ENCODE peak calls at places on chromosomes 13 and 19, in six cellular contexts. R, B, O, U, V and Y are unnamed samples.

GRCh38 chr13:79481685-79482052 is 714 bp downstream of the NDFIP2 start:
- DNase-seq in R (no peak), B (no peak), O (no peak), U (peak), V (no peak), Y (peak)

GRCh38 chr19:4732680-4733114 is 9.1 kb upstream of the DPP9 start:
- DNase-seq in R (peak), B (peak), O (no peak), U (peak), V (peak), Y (peak)

GRCh38 chr13:78192721-78193120 is 274.1 kb upstream of the EDNRB start:
- DNase-seq in R (peak), B (no peak), O (no peak), U (no peak), V (no peak), Y (no peak)

GRCh38 chr13:52141299-52141698 is 12.4 kb upstream of the NEK5 start:
- DNase-seq in R (no peak), B (no peak), O (no peak), U (no peak), V (peak), Y (no peak)

GRCh38 chr19:29323046-29323971 is 110.4 kb upstream of the UQCRFS1 start:
- DNase-seq in R (no peak), B (no peak), O (no peak), U (no peak), V (no peak), Y (no peak)

GRCh38 chr13:106163426-106163825 is 372.0 kb downstream of the EFNB2 start:
- DNase-seq in R (no peak), B (no peak), O (no peak), U (no peak), V (peak), Y (no peak)

GRCh38 chr19:10009269-10009665 is 1.0 kb downstream of the COL5A3 start:
- DNase-seq in R (peak), B (no peak), O (peak), U (peak), V (peak), Y (peak)

GRCh38 chr13:23684647-23685046 is 114.4 kb downstream of the TNFRSF19 start:
- DNase-seq in R (no peak), B (no peak), O (no peak), U (no peak), V (no peak), Y (no peak)

GRCh38 chr13:90445179-90445578 is 902.3 kb upstream of the MIR17HG start:
- DNase-seq in R (peak), B (no peak), O (peak), U (no peak), V (peak), Y (no peak)

GRCh38 chr19:19506592-19506991 is 8.8 kb downstream of the TSSK6 start:
- DNase-seq in R (no peak), B (no peak), O (no peak), U (no peak), V (no peak), Y (no peak)

GRCh38 chr13:112042496-112042895 is 24.5 kb upstream of the SOX1 start:
- DNase-seq in R (no peak), B (no peak), O (no peak), U (no peak), V (no peak), Y (no peak)

GRCh38 chr13:19927117-19927734 is 31.3 kb upstream of the ZMYM2 start:
- DNase-seq in R (no peak), B (peak), O (no peak), U (no peak), V (peak), Y (no peak)

GRCh38 chr19:51030631-51031030 is 4.2 kb downstream of the KLK12 start:
- DNase-seq in R (no peak), B (no peak), O (peak), U (no peak), V (no peak), Y (no peak)

GRCh38 chr19:29260477-29261317 is 47.7 kb upstream of the UQCRFS1 start:
- DNase-seq in R (no peak), B (peak), O (no peak), U (peak), V (peak), Y (peak)

GRCh38 chr13:33383724-33384577 is 98.4 kb upstream of the STARD13 start:
- DNase-seq in R (no peak), B (no peak), O (no peak), U (no peak), V (no peak), Y (no peak)

GRCh38 chr13:43792456-43792855 is 5.7 kb upstream of the ENOX1 start:
- DNase-seq in R (no peak), B (no peak), O (no peak), U (no peak), V (no peak), Y (no peak)

GRCh38 chr19:37148214-37148613 is 24.3 kb downstream of the ZNF585A start:
- DNase-seq in R (no peak), B (no peak), O (no peak), U (no peak), V (no peak), Y (no peak)

GRCh38 chr19:10975374-10976036 is 14.7 kb downstream of the SMARCA4 start:
- DNase-seq in R (no peak), B (no peak), O (no peak), U (no peak), V (peak), Y (no peak)

GRCh38 chr19:42051166-42052115 is 18.6 kb downstream of the GRIK5 start:
- DNase-seq in R (no peak), B (no peak), O (no peak), U (peak), V (no peak), Y (no peak)

GRCh38 chr19:52638601-52639000 is 446 bp upstream of the ZNF83 start:
- DNase-seq in R (peak), B (no peak), O (peak), U (no peak), V (peak), Y (no peak)

GRCh38 chr19:7953060-7953459 is 9.6 kb upstream of the TIMM44 start:
- DNase-seq in R (no peak), B (no peak), O (no peak), U (no peak), V (peak), Y (no peak)

GRCh38 chr13:99657848-99658265 is 156.6 kb downstream of the TM9SF2 start:
- DNase-seq in R (no peak), B (no peak), O (no peak), U (peak), V (peak), Y (peak)

GRCh38 chr13:98214707-98215106 is 37.6 kb upstream of the RNF113B start:
- DNase-seq in R (no peak), B (no peak), O (no peak), U (no peak), V (peak), Y (no peak)

GRCh38 chr19:2949939-2950285 is 5.1 kb upstream of the ZNF77 start:
- DNase-seq in R (no peak), B (no peak), O (no peak), U (no peak), V (peak), Y (peak)

GRCh38 chr19:19342086-19343015 is 21.7 kb downstream of the MAU2 start:
- DNase-seq in R (peak), B (no peak), O (peak), U (no peak), V (peak), Y (peak)

GRCh38 chr19:11984986-11985385 is 20.1 kb downstream of the ZNF763 start:
- DNase-seq in R (no peak), B (no peak), O (no peak), U (no peak), V (no peak), Y (peak)

GRCh38 chr13:32530841-32531253 is 7.7 kb downstream of the N4BP2L2 start:
- DNase-seq in R (peak), B (no peak), O (no peak), U (no peak), V (peak), Y (peak)

GRCh38 chr19:38381138-38381537 is 6.7 kb downstream of the GGN start:
- DNase-seq in R (no peak), B (no peak), O (no peak), U (no peak), V (no peak), Y (no peak)

GRCh38 chr13:52846567-52847321 is 1.7 kb downstream of the PCDH8 start:
- DNase-seq in R (no peak), B (no peak), O (peak), U (peak), V (peak), Y (peak)

GRCh38 chr13:48492123-48493075 is 40.5 kb downstream of the RCBTB2 start:
- DNase-seq in R (no peak), B (no peak), O (peak), U (peak), V (peak), Y (peak)

GRCh38 chr13:113539176-113539575 is 45.4 kb upstream of the TFDP1 start:
- DNase-seq in R (no peak), B (no peak), O (peak), U (no peak), V (no peak), Y (no peak)

GRCh38 chr13:72181661-72182060 is 314.7 kb upstream of the DACH1 start:
- DNase-seq in R (no peak), B (no peak), O (no peak), U (no peak), V (no peak), Y (no peak)